ENCODE peak calls at places on chromosomes 5 and 9, in ten cellular contexts. U is smooth muscle cell of the brain vasculature; K is DMS 273 treated with DMSO at 0.1 percent for 48 hours; E is naive thymus-derived CD8-positive, alpha-beta T cell; Z is A549; G is H9; F is NCI-H1092; L is nucleus accumbens; R is activated CD8-positive, alpha-beta memory T cell treated with anti-CD3 and anti-CD28 coated beads, Interleukin-2, amount 50 U/mL, for 4 hours; W is stimulated activated CD8-positive, alpha-beta memory T cell treated with anti-CD3 and anti-CD28 coated beads, Interleukin-4, amount 100 ng/mL, for 48 hours. D is an unnamed sample.
A peak's percentile ranks its signal among the peaks of the same experiment; 100 is the strongest.

GRCh38 chr5:58042933-58043606 is 416.8 kb downstream of the PLK2 start:
- DNase-seq in U (no peak), K (no peak), E (no peak), Z (peak; percentile 10), G (no peak), F (no peak), L (no peak), R (no peak), W (no peak), D (no peak)

GRCh38 chr5:88787856-88788255 is 95.1 kb downstream of the MEF2C start:
- DNase-seq in U (no peak), K (no peak), E (no peak), Z (no peak), G (no peak), F (no peak), L (no peak), R (no peak), W (no peak), D (no peak)

GRCh38 chr5:14155075-14155474 is 11.9 kb downstream of the TRIO start:
- DNase-seq in U (no peak), K (no peak), E (no peak), Z (no peak), G (no peak), F (no peak), L (no peak), R (no peak), W (no peak), D (no peak)

GRCh38 chr9:86122309-86122708 is 23.0 kb upstream of the GOLM1 start:
- DNase-seq in U (no peak), K (no peak), E (no peak), Z (peak; percentile 39), G (peak; percentile 36), F (no peak), L (no peak), R (no peak), W (no peak), D (no peak)

GRCh38 chr5:168030911-168031310 is 260.5 kb upstream of the WWC1 start:
- DNase-seq in U (no peak), K (no peak), E (no peak), Z (no peak), G (no peak), F (no peak), L (no peak), R (no peak), W (no peak), D (no peak)

GRCh38 chr9:98129451-98129881 is 10.4 kb upstream of the TRIM14 start:
- DNase-seq in U (no peak), K (no peak), E (no peak), Z (no peak), G (no peak), F (no peak), L (no peak), R (no peak), W (no peak), D (no peak)

GRCh38 chr9:34328500-34328982 is 527 bp downstream of the KIF24 start:
- DNase-seq in U (no peak), K (no peak), E (no peak), Z (no peak), G (no peak), F (peak; percentile 51), L (no peak), R (no peak), W (no peak), D (no peak)

GRCh38 chr9:131203438-131204219 is 72.7 kb downstream of the FAM78A start:
- DNase-seq in U (no peak), K (no peak), E (no peak), Z (no peak), G (peak; percentile 47), F (no peak), L (no peak), R (no peak), W (no peak), D (no peak)

GRCh38 chr5:107218457-107219193 is 452.1 kb downstream of the EFNA5 start:
- DNase-seq in U (no peak), K (no peak), E (no peak), Z (peak; percentile 9), G (no peak), F (no peak), L (no peak), R (no peak), W (no peak), D (no peak)

GRCh38 chr9:27791311-27791710 is 218.0 kb upstream of the C9orf72 start:
- DNase-seq in U (no peak), K (no peak), E (no peak), Z (no peak), G (no peak), F (no peak), L (no peak), R (no peak), W (no peak), D (no peak)

GRCh38 chr9:83599071-83599470 is 23.9 kb upstream of the IDNK start:
- DNase-seq in U (no peak), K (no peak), E (no peak), Z (no peak), G (no peak), F (no peak), L (no peak), R (no peak), W (no peak), D (no peak)

GRCh38 chr5:36452394-36453100 is 150.8 kb upstream of the RANBP3L start:
- DNase-seq in U (no peak), K (no peak), E (no peak), Z (no peak), G (no peak), F (no peak), L (no peak), R (no peak), W (no peak), D (no peak)

GRCh38 chr5:80963521-80963895 is 3.3 kb downstream of the RASGRF2 start:
- DNase-seq in U (no peak), K (no peak), E (no peak), Z (no peak), G (no peak), F (no peak), L (no peak), R (no peak), W (no peak), D (no peak)

D was measured in ascending aorta.